ENCODE peak calls at places on chromosomes 11 and 22, in seven cellular contexts. A, X, D, Y, G, B and H are unnamed samples.

GRCh38 chr11:94664336-94664735 is 97.2 kb downstream of the PIWIL4 start:
- DNase-seq in G (peak; percentile 34), X (no peak), A (peak; percentile 13), D (no peak), Y (no peak), B (no peak), H (no peak)

GRCh38 chr11:4740735-4741134 is 29.0 kb downstream of the OR51F1 start:
- DNase-seq in A (no peak), Y (no peak), G (no peak), D (no peak), X (no peak), B (no peak), H (no peak)

GRCh38 chr11:46528445-46529085 is 65.3 kb downstream of the AMBRA1 start:
- DNase-seq in D (no peak), B (no peak), G (no peak), Y (no peak), X (no peak), A (no peak), H (no peak)

GRCh38 chr11:91960770-91961169 is 263.8 kb upstream of the FAT3 start:
- DNase-seq in G (no peak), X (no peak), B (no peak), A (no peak), Y (no peak), D (no peak), H (no peak)

GRCh38 chr11:96306933-96307747 is 35.9 kb downstream of the MAML2 start:
- DNase-seq in B (no peak), D (no peak), A (peak; percentile 95), G (peak; percentile 99), X (peak; percentile 64), Y (peak; percentile 88), H (no peak)

GRCh38 chr11:118912742-118913410 is 12.8 kb downstream of the BCL9L start:
- DNase-seq in D (no peak), A (peak; percentile 53), G (peak; percentile 58), Y (no peak), X (no peak), B (no peak), H (peak; percentile 37)

GRCh38 chr22:20980938-20981722 is 967 bp upstream of the LZTR1 start:
- DNase-seq in B (no peak), G (no peak), Y (no peak), D (no peak), X (no peak), A (no peak), H (no peak)

GRCh38 chr11:12675951-12676711 is 1.9 kb downstream of the TEAD1 start:
- DNase-seq in B (no peak), D (peak; percentile 44), A (no peak), X (no peak), G (peak; percentile 52), Y (peak; percentile 53), H (no peak)

GRCh38 chr22:36344106-36344827 is 43.5 kb downstream of the MYH9 start:
- DNase-seq in X (no peak), Y (no peak), D (no peak), A (no peak), B (no peak), G (no peak), H (no peak)

GRCh38 chr11:134412508-134413333 is 679 bp upstream of the B3GAT1 start:
- DNase-seq in B (no peak), D (no peak), Y (peak; percentile 69), X (no peak), G (no peak), A (no peak), H (no peak)

GRCh38 chr11:121887564-121887963 is 228.5 kb downstream of the BLID start:
- DNase-seq in X (no peak), G (no peak), B (no peak), D (no peak), A (peak; percentile 45), Y (no peak), H (no peak)

GRCh38 chr22:23182289-23183106 is 2.2 kb downstream of the BCR start:
- DNase-seq in X (peak; percentile 23), A (no peak), G (no peak), B (no peak), D (peak; percentile 45), Y (peak; percentile 30), H (peak; percentile 32)

GRCh38 chr11:128555606-128556005 is 31.8 kb downstream of the ETS1 start:
- DNase-seq in X (no peak), A (no peak), B (no peak), D (no peak), Y (peak; percentile 20), G (peak; percentile 40), H (no peak)

GRCh38 chr22:45562537-45563361 is 60.1 kb downstream of the FBLN1 start:
- DNase-seq in D (no peak), X (no peak), A (no peak), G (no peak), Y (no peak), B (no peak), H (no peak)

GRCh38 chr11:119727523-119728081 is 1.4 kb downstream of the NECTIN1 start:
- DNase-seq in G (no peak), B (no peak), A (peak; percentile 40), Y (peak; percentile 33), X (peak; percentile 12), D (peak; percentile 46), H (no peak)

GRCh38 chr11:43788394-43788793 is 92.2 kb upstream of the ALKBH3 start:
- DNase-seq in G (no peak), D (no peak), X (no peak), Y (no peak), A (peak; percentile 31), B (peak; percentile 66), H (no peak)

GRCh38 chr11:123434911-123435310 is 4.8 kb downstream of the GRAMD1B start:
- DNase-seq in A (no peak), Y (no peak), X (no peak), D (no peak), G (no peak), B (peak; percentile 43), H (no peak)

GRCh38 chr11:45026835-45027234 is 76.2 kb upstream of the TP53I11 start:
- DNase-seq in B (no peak), G (no peak), A (no peak), D (no peak), Y (peak; percentile 87), X (no peak), H (no peak)

GRCh38 chr11:110287537-110287936 is 8.9 kb downstream of the RDX start:
- DNase-seq in Y (no peak), D (no peak), G (no peak), A (no peak), X (no peak), B (no peak), H (no peak)

GRCh38 chr22:22030493-22031182 is 48.1 kb upstream of the TOP3B start:
- DNase-seq in Y (no peak), B (no peak), A (no peak), D (peak; percentile 66), X (no peak), G (peak; percentile 21), H (no peak)

GRCh38 chr11:126416542-126417090 is 61.1 kb downstream of the ST3GAL4 start:
- DNase-seq in G (peak; percentile 74), X (peak; percentile 69), A (peak; percentile 89), B (no peak), D (peak; percentile 65), Y (peak; percentile 38), H (peak; percentile 32)

GRCh38 chr11:96197801-96198465 is 145.1 kb downstream of the MAML2 start:
- DNase-seq in G (no peak), D (peak; percentile 39), A (no peak), Y (no peak), B (no peak), X (no peak), H (no peak)

GRCh38 chr11:64384039-64384737 is 25.2 kb downstream of the RPS6KA4 start:
- DNase-seq in X (no peak), G (no peak), D (no peak), B (no peak), Y (no peak), A (peak; percentile 69), H (no peak)

GRCh38 chr11:69696749-69697488 is 6.9 kb downstream of the FGF19 start:
- DNase-seq in D (no peak), B (no peak), Y (peak; percentile 29), X (peak; percentile 98), A (no peak), G (no peak), H (no peak)

GRCh38 chr11:115342142-115342541 is 162.1 kb downstream of the CADM1 start:
- DNase-seq in A (no peak), X (no peak), D (no peak), G (no peak), B (no peak), Y (no peak), H (no peak)

GRCh38 chr22:42473484-42474193 is 41.4 kb upstream of the NFAM1 start:
- DNase-seq in G (peak; percentile 66), Y (peak; percentile 31), A (peak; percentile 40), X (peak; percentile 33), B (peak; percentile 44), D (peak; percentile 61), H (no peak)

GRCh38 chr11:6388747-6389146 is 1.5 kb upstream of the SMPD1 start:
- DNase-seq in B (no peak), A (no peak), D (no peak), G (no peak), X (no peak), Y (no peak), H (no peak)

GRCh38 chr11:44178381-44178780 is 82.9 kb downstream of the EXT2 start:
- DNase-seq in B (no peak), A (no peak), Y (no peak), G (peak; percentile 63), D (no peak), X (no peak), H (no peak)

GRCh38 chr11:128324531-128325141 is 262.7 kb downstream of the ETS1 start:
- DNase-seq in G (no peak), Y (no peak), B (no peak), D (no peak), X (no peak), A (peak; percentile 36), H (peak; percentile 85)

GRCh38 chr22:19065298-19065859 is 56.8 kb downstream of the DGCR2 start:
- DNase-seq in Y (no peak), B (no peak), G (no peak), D (no peak), A (no peak), X (no peak), H (no peak)

GRCh38 chr11:113375402-113375801 is 12.2 kb upstream of the ANKK1 start:
- DNase-seq in D (no peak), X (no peak), B (no peak), G (no peak), A (no peak), Y (no peak), H (no peak)

GRCh38 chr22:46092011-46092410 is 58.3 kb upstream of the PPARA start:
- DNase-seq in G (no peak), Y (no peak), D (no peak), A (no peak), X (no peak), B (no peak), H (no peak)

GRCh38 chr11:84290647-84291046 is 1004.5 kb upstream of the CCDC90B start:
- DNase-seq in B (no peak), G (no peak), X (no peak), Y (no peak), A (no peak), D (no peak), H (no peak)

GRCh38 chr22:19607198-19608113 is 83.2 kb upstream of the CLDN5 start:
- DNase-seq in X (peak; percentile 95), Y (peak; percentile 75), A (peak; percentile 71), B (no peak), D (peak; percentile 71), G (no peak), H (no peak)

GRCh38 chr11:6572215-6572614 is 31.2 kb downstream of the RRP8 start:
- DNase-seq in G (peak; percentile 61), A (no peak), Y (no peak), D (no peak), X (no peak), B (no peak), H (no peak)

GRCh38 chr11:32101791-32102190 is 10.9 kb downstream of the RCN1 start:
- DNase-seq in G (no peak), B (no peak), X (no peak), Y (no peak), A (no peak), D (no peak), H (no peak)